ENCODE peak calls at places on chromosome 18, in eight cellular contexts. R, Z, N, Q, H, V, A and C are unnamed samples.

GRCh38 chr18:32422185-32422584 is 48.5 kb downstream of the GAREM1 start:
- DNase-seq in R (no peak), Z (no peak), N (no peak), Q (no peak), H (no peak), V (no peak), A (no peak), C (no peak)

GRCh38 chr18:57660961-57661360 is 39.3 kb upstream of the NARS1 start:
- DNase-seq in R (no peak), Z (peak; percentile 26), N (no peak), Q (no peak), H (no peak), V (no peak), A (no peak), C (peak; percentile 91)

GRCh38 chr18:11883153-11883552 is 25.0 kb downstream of the MPPE1 start:
- DNase-seq in R (no peak), Z (no peak), N (no peak), Q (peak; percentile 38), H (no peak), V (no peak), A (no peak), C (peak; percentile 41)

GRCh38 chr18:24231773-24232735 is 93.2 kb downstream of the CABYR start:
- DNase-seq in R (no peak), Z (no peak), N (no peak), Q (no peak), H (no peak), V (peak; percentile 35), A (no peak), C (peak; percentile 37)

GRCh38 chr18:48777737-48778111 is 173.0 kb downstream of the SMAD7 start:
- DNase-seq in R (no peak), Z (no peak), N (peak; percentile 30), Q (no peak), H (peak; percentile 39), V (no peak), A (no peak), C (no peak)

GRCh38 chr18:79904357-79905147 is 46.9 kb downstream of the SLC66A2 start:
- DNase-seq in R (no peak), Z (no peak), N (no peak), Q (no peak), H (peak; percentile 23), V (no peak), A (no peak), C (no peak)

GRCh38 chr18:27685807-27686412 is 491.0 kb downstream of the CDH2 start:
- DNase-seq in R (peak; percentile 32), Z (peak; percentile 14), N (peak; percentile 14), Q (no peak), H (peak; percentile 16), V (peak; percentile 29), A (no peak), C (peak; percentile 39)

GRCh38 chr18:6118080-6118479 is 222.8 kb upstream of the TMEM200C start:
- DNase-seq in R (no peak), Z (no peak), N (peak; percentile 22), Q (no peak), H (no peak), V (no peak), A (no peak), C (no peak)

GRCh38 chr18:40414155-40414754 is 1540.8 kb upstream of the PIK3C3 start:
- DNase-seq in R (no peak), Z (no peak), N (no peak), Q (no peak), H (no peak), V (no peak), A (no peak), C (peak; percentile 37)

GRCh38 chr18:35049111-35050003 is 8.1 kb downstream of the MAPRE2 start:
- DNase-seq in R (no peak), Z (no peak), N (no peak), Q (no peak), H (no peak), V (no peak), A (no peak), C (no peak)

GRCh38 chr18:55998071-55998522 is 410.1 kb upstream of the TCF4 start:
- DNase-seq in R (no peak), Z (no peak), N (no peak), Q (no peak), H (peak; percentile 51), V (no peak), A (no peak), C (peak; percentile 56)

GRCh38 chr18:74722237-74722636 is 124.6 kb downstream of the ZNF407 start:
- DNase-seq in R (no peak), Z (no peak), N (no peak), Q (no peak), H (no peak), V (no peak), A (no peak), C (peak; percentile 49)

GRCh38 chr18:44816028-44816427 is 135.3 kb downstream of the SETBP1 start:
- DNase-seq in R (peak; percentile 32), Z (no peak), N (no peak), Q (no peak), H (no peak), V (no peak), A (no peak), C (no peak)

GRCh38 chr18:26902296-26902695 is 36.8 kb upstream of the AQP4 start:
- DNase-seq in R (no peak), Z (no peak), N (no peak), Q (no peak), H (no peak), V (no peak), A (no peak), C (no peak)

GRCh38 chr18:73908323-73908722 is 239.3 kb downstream of the FBXO15 start:
- DNase-seq in R (peak; percentile 62), Z (no peak), N (no peak), Q (no peak), H (no peak), V (peak; percentile 4), A (no peak), C (peak; percentile 52)

GRCh38 chr18:77105021-77105420 is 27.6 kb downstream of the MBP start:
- DNase-seq in R (no peak), Z (no peak), N (no peak), Q (no peak), H (no peak), V (no peak), A (no peak), C (no peak)

GRCh38 chr18:54030434-54030833 is 194.0 kb downstream of the MBD2 start:
- DNase-seq in R (no peak), Z (no peak), N (no peak), Q (no peak), H (no peak), V (no peak), A (no peak), C (no peak)

GRCh38 chr18:55054591-55054990 is 95.3 kb upstream of the CCDC68 start:
- DNase-seq in R (no peak), Z (no peak), N (no peak), Q (no peak), H (no peak), V (no peak), A (no peak), C (no peak)

GRCh38 chr18:48662021-48662661 is 123.3 kb downstream of the CTIF start:
- DNase-seq in R (no peak), Z (no peak), N (peak; percentile 70), Q (no peak), H (no peak), V (peak; percentile 37), A (no peak), C (peak; percentile 78)

GRCh38 chr18:24006731-24007308 is 7.7 kb upstream of the TTC39C start:
- DNase-seq in R (no peak), Z (no peak), N (no peak), Q (no peak), H (no peak), V (peak; percentile 18), A (no peak), C (peak; percentile 73)

GRCh38 chr18:70464343-70465114 is 175.7 kb downstream of the SOCS6 start:
- DNase-seq in R (peak; percentile 71), Z (peak; percentile 35), N (peak; percentile 64), Q (no peak), H (peak; percentile 86), V (peak; percentile 75), A (peak; percentile 34), C (peak; percentile 55)

GRCh38 chr18:74544898-74545297 is 10.6 kb downstream of the CNDP1 start:
- DNase-seq in R (no peak), Z (no peak), N (no peak), Q (no peak), H (no peak), V (no peak), A (no peak), C (no peak)

GRCh38 chr18:22168360-22168921 is 948 bp upstream of the GATA6 start:
- DNase-seq in R (peak; percentile 23), Z (peak; percentile 56), N (peak; percentile 28), Q (no peak), H (peak; percentile 41), V (peak; percentile 45), A (no peak), C (no peak)
- TF ChIP-seq USF2 in R (no peak), Z (no peak), N (no peak), Q (no peak), H (no peak), V (no peak), A (no peak), C (no peak)

DNA sequence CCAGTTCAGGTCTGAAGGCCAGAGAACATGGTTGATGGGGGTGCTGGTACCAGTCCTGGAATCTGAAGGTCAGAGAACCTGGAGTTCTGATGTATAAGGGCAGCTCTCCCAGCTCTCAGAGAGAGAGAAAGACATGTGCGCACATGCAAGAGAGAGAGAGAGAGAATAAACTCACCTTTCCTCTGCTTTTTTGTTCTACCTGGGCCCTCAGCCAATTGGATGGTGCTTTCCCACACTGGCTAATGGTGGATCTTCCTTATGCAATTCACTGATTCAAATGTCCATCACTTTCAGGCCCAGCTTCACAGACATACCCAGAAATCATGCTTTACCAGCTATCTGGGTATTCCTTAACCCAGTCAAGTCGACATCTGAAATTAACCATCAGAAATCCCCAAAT is 377.7 kb upstream of the MEX3C start:
- DNase-seq in R (no peak), Z (no peak), N (no peak), Q (no peak), H (no peak), V (no peak), A (no peak), C (no peak)
- TF ChIP-seq USF2 in R (no peak), Z (no peak), N (no peak), Q (no peak), H (no peak), V (no peak), A (no peak), C (no peak)

DNA sequence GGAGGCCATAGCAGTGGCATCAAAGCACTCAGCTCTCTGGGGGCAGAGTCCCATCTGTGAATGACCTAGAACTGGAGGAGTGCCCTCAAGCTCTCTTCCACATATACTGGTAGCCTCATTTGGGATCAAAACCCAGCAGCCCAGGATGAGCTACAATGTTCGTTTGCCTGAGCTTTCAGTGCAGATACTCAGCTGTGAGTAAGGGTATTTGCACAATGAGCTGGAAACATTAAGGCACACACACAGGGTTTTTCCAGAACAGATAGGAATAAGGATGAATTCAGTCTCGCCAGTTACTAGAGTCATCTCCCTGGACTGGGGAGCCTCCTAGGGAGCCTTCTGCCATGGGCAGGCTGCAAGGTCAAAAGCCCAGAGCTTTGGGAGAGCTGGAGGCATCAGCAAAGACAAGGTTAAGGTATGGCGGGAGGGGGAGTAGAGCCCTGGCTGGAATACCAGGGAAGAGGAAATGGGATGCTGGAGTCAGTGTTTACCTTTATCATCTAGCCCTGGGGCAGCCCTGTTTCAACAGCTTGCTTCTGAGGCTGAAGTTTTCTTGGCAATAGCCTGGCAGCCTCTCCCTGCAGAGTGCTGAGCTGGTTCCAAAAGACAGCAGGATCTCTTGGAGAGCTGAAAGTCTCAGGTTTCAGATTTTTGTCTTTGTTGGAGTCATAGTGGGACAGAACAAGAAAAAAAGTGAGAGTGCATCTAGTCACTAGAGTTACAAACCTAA is 187.7 kb downstream of the LOXHD1 start:
- DNase-seq in R (no peak), Z (no peak), N (no peak), Q (no peak), H (peak; percentile 61), V (peak; percentile 13), A (no peak), C (no peak)
- TF ChIP-seq USF2 in R (no peak), Z (no peak), N (no peak), Q (no peak), H (no peak), V (no peak), A (no peak), C (no peak)

GRCh38 chr18:41524674-41525470 is 430.2 kb upstream of the PIK3C3 start:
- DNase-seq in R (no peak), Z (no peak), N (no peak), Q (no peak), H (no peak), V (no peak), A (no peak), C (no peak)
- TF ChIP-seq USF2 in R (no peak), Z (no peak), N (no peak), Q (no peak), H (no peak), V (no peak), A (no peak), C (no peak)